ENCODE peak calls at places on chromosomes 6 and 20, in four cellular contexts. One of them, this sample, is unnamed.

GRCh38 chr6:28167068-28167467 is 25.4 kb downstream of the ZKSCAN8 start:
- DNase-seq in stimulated activated naive CD4-positive, alpha-beta T cell: no peak
- DNase-seq in mucosa of descending colon: no peak
- DNase-seq in progenitor cell of endocrine pancreas: no peak
- DNase-seq in this sample: no peak

GRCh38 chr6:165922309-165922794 is 245.3 kb downstream of the TBXT start:
- DNase-seq in stimulated activated naive CD4-positive, alpha-beta T cell: no peak
- DNase-seq in mucosa of descending colon: no peak
- DNase-seq in progenitor cell of endocrine pancreas: no peak
- DNase-seq in this sample: no peak

GRCh38 chr6:90000864-90001731 is 106.8 kb downstream of the GJA10 start:
- DNase-seq in stimulated activated naive CD4-positive, alpha-beta T cell: no peak
- DNase-seq in mucosa of descending colon: peak
- DNase-seq in progenitor cell of endocrine pancreas: no peak
- DNase-seq in this sample: no peak

GRCh38 chr6:41085182-41085581 is 12.4 kb downstream of the NFYA start:
- DNase-seq in stimulated activated naive CD4-positive, alpha-beta T cell: no peak
- DNase-seq in mucosa of descending colon: no peak
- DNase-seq in progenitor cell of endocrine pancreas: no peak
- DNase-seq in this sample: no peak

GRCh38 chr6:30344868-30345671 is at the start of gene RPP21:
- DNase-seq in stimulated activated naive CD4-positive, alpha-beta T cell: peak
- DNase-seq in mucosa of descending colon: peak
- DNase-seq in progenitor cell of endocrine pancreas: peak
- DNase-seq in this sample: peak

GRCh38 chr20:1369970-1370369 is 22.9 kb downstream of the FKBP1A start:
- DNase-seq in stimulated activated naive CD4-positive, alpha-beta T cell: no peak
- DNase-seq in mucosa of descending colon: no peak
- DNase-seq in progenitor cell of endocrine pancreas: no peak
- DNase-seq in this sample: no peak

GRCh38 chr6:73532288-73532687 is 11.5 kb upstream of the EEF1A1 start:
- DNase-seq in stimulated activated naive CD4-positive, alpha-beta T cell: no peak
- DNase-seq in mucosa of descending colon: no peak
- DNase-seq in progenitor cell of endocrine pancreas: no peak
- DNase-seq in this sample: no peak

GRCh38 chr6:3751019-3751729 is at the start of gene PXDC1:
- DNase-seq in stimulated activated naive CD4-positive, alpha-beta T cell: no peak
- DNase-seq in mucosa of descending colon: no peak
- DNase-seq in progenitor cell of endocrine pancreas: no peak
- DNase-seq in this sample: no peak

GRCh38 chr6:16723833-16724232 is 37.4 kb downstream of the ATXN1 start:
- DNase-seq in stimulated activated naive CD4-positive, alpha-beta T cell: no peak
- DNase-seq in mucosa of descending colon: peak
- DNase-seq in progenitor cell of endocrine pancreas: no peak
- DNase-seq in this sample: peak

GRCh38 chr6:152605342-152605741 is 31.8 kb downstream of the SYNE1 start:
- DNase-seq in stimulated activated naive CD4-positive, alpha-beta T cell: no peak
- DNase-seq in mucosa of descending colon: no peak
- DNase-seq in progenitor cell of endocrine pancreas: no peak
- DNase-seq in this sample: no peak

GRCh38 chr6:93418448-93419303 is 683 bp downstream of the EPHA7 start:
- DNase-seq in stimulated activated naive CD4-positive, alpha-beta T cell: no peak
- DNase-seq in mucosa of descending colon: peak
- DNase-seq in progenitor cell of endocrine pancreas: peak
- DNase-seq in this sample: no peak

GRCh38 chr6:3230275-3231212 is 3.1 kb upstream of the TUBB2B start:
- DNase-seq in stimulated activated naive CD4-positive, alpha-beta T cell: no peak
- DNase-seq in mucosa of descending colon: no peak
- DNase-seq in progenitor cell of endocrine pancreas: no peak
- DNase-seq in this sample: no peak

GRCh38 chr6:143271024-143271423 is 179.5 kb downstream of the ADAT2 start:
- DNase-seq in stimulated activated naive CD4-positive, alpha-beta T cell: no peak
- DNase-seq in mucosa of descending colon: peak
- DNase-seq in progenitor cell of endocrine pancreas: no peak
- DNase-seq in this sample: no peak

GRCh38 chr6:128538763-128539162 is 18.4 kb upstream of the PTPRK start:
- DNase-seq in stimulated activated naive CD4-positive, alpha-beta T cell: no peak
- DNase-seq in mucosa of descending colon: no peak
- DNase-seq in progenitor cell of endocrine pancreas: no peak
- DNase-seq in this sample: no peak

This sample was measured in RWPE2.